ENCODE peak calls at places on chromosomes 3 and 15, in five cellular contexts. Z is fibroblast of lung, J is MM.1S, E is OCI-LY7, G is IMR-90. W is an unnamed sample.

GRCh38 chr15:33292718-33293307 is 18.0 kb upstream of the RYR3 start:
- DNase-seq in Z (peak), J (peak), E (peak), G (peak), W (peak)

GRCh38 chr3:191261304-191261638 is 62.2 kb downstream of the OSTN start:
- DNase-seq in Z (no peak), J (no peak), E (no peak), G (no peak), W (no peak)

GRCh38 chr3:122230174-122230573 is 46.7 kb downstream of the CASR start:
- DNase-seq in Z (no peak), J (no peak), E (no peak), G (no peak), W (no peak)

GRCh38 chr3:148911173-148911572 is 46.1 kb downstream of the CPA3 start:
- DNase-seq in Z (peak), J (no peak), E (no peak), G (no peak), W (no peak)

GRCh38 chr3:8421267-8421666 is 80.4 kb upstream of the LMCD1 start:
- DNase-seq in Z (no peak), J (no peak), E (peak), G (no peak), W (no peak)

GRCh38 chr3:194637066-194637465 is 3.8 kb upstream of the TMEM44 start:
- DNase-seq in Z (no peak), J (no peak), E (no peak), G (no peak), W (peak)

GRCh38 chr15:64774556-64775523 is 549 bp downstream of the RBPMS2 start:
- DNase-seq in Z (peak), J (no peak), E (no peak), G (no peak), W (peak)

GRCh38 chr3:18429021-18429745 is 4.0 kb upstream of the SATB1 start:
- DNase-seq in Z (no peak), J (no peak), E (no peak), G (no peak), W (no peak)

GRCh38 chr3:46713898-46714552 is 3.6 kb downstream of the PRSS50 start:
- DNase-seq in Z (no peak), J (no peak), E (no peak), G (no peak), W (peak)

GRCh38 chr3:43995929-43996378 is 245.7 kb upstream of the TOPAZ1 start:
- DNase-seq in Z (no peak), J (peak), E (peak), G (no peak), W (peak)

GRCh38 chr3:195761503-195762248 is 40.9 kb downstream of the MUC20 start:
- DNase-seq in Z (no peak), J (no peak), E (no peak), G (no peak), W (no peak)

GRCh38 chr15:74240002-74240568 is 4.0 kb downstream of the CCDC33 start:
- DNase-seq in Z (peak), J (no peak), E (no peak), G (peak), W (peak)

GRCh38 chr3:48655586-48655985 is 7.1 kb downstream of the CELSR3 start:
- DNase-seq in Z (no peak), J (no peak), E (peak), G (no peak), W (no peak)

GRCh38 chr3:46673151-46674030 is 20.1 kb downstream of the ALS2CL start:
- DNase-seq in Z (no peak), J (no peak), E (no peak), G (no peak), W (no peak)

GRCh38 chr15:66004618-66005262 is 135.4 kb downstream of the RAB11A start:
- DNase-seq in Z (peak), J (peak), E (peak), G (peak), W (peak)

GRCh38 chr3:136632625-136633081 is 119.5 kb downstream of the STAG1 start:
- DNase-seq in Z (peak), J (no peak), E (no peak), G (peak), W (no peak)

GRCh38 chr3:180693656-180694055 is 14.4 kb upstream of the CCDC39 start:
- DNase-seq in Z (no peak), J (no peak), E (no peak), G (no peak), W (no peak)

GRCh38 chr15:41013698-41014414 is 60.6 kb downstream of the CHAC1 start:
- DNase-seq in Z (no peak), J (peak), E (no peak), G (peak), W (no peak)

GRCh38 chr15:57823325-57823860 is 116.9 kb downstream of the POLR2M start:
- DNase-seq in Z (no peak), J (no peak), E (no peak), G (no peak), W (no peak)

GRCh38 chr3:41317718-41318117 is 118.4 kb downstream of the CTNNB1 start:
- DNase-seq in Z (peak), J (no peak), E (no peak), G (peak), W (peak)

GRCh38 chr15:85094685-85095084 is 113.0 kb downstream of the PDE8A start:
- DNase-seq in Z (peak), J (no peak), E (no peak), G (peak), W (no peak)

GRCh38 chr3:126146525-126147146 is 33.8 kb downstream of the ALDH1L1 start:
- DNase-seq in Z (no peak), J (no peak), E (no peak), G (no peak), W (no peak)

GRCh38 chr15:69991493-69991892 is 106.2 kb downstream of the TLE3 start:
- DNase-seq in Z (no peak), J (no peak), E (no peak), G (no peak), W (no peak)

GRCh38 chr3:97102641-97103040 is 288.2 kb downstream of the EPHA6 start:
- DNase-seq in Z (peak), J (no peak), E (no peak), G (no peak), W (no peak)

DNA sequence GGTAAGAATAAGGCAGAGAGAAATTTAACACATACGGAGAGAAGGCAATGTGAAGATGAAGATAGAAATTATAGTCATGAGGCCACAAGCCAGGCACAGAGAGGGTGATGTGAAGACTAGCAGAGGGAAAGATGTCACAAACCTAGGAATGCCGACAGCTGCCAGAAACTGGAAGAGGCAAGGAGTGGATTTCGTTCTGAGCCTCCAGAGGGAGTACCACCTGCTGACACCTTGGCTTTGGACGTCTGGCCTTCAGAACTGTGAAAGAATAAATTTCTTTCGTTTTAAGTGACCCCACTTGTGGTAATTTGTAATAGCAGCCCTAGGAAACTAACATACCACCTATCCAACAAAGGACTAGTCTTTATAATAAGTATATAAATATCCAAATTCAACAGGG is 5.0 kb upstream of the SGO1 start:
- DNase-seq in Z (no peak), J (no peak), E (no peak), G (no peak), W (no peak)
- H2AFZ ChIP-seq in Z (no peak), J (no peak), E (no peak), G (no peak), W (no peak)

GRCh38 chr3:12287727-12288465 is 974 bp upstream of the PPARG start:
- DNase-seq in Z (peak), J (no peak), E (no peak), G (no peak), W (no peak)
- TF ChIP-seq CTCF in Z (no peak), J (no peak), E (no peak), G (no peak), W (no peak)

GRCh38 chr3:134793562-134793961 is 1.5 kb upstream of the EPHB1 start:
- DNase-seq in Z (no peak), J (no peak), E (no peak), G (no peak), W (no peak)

GRCh38 chr3:134795776-134796312 is 784 bp downstream of the EPHB1 start:
- DNase-seq in Z (peak), J (peak), E (no peak), G (peak), W (no peak)

GRCh38 chr3:134794323-134794722 is 737 bp upstream of the EPHB1 start:
- DNase-seq in Z (no peak), J (no peak), E (no peak), G (no peak), W (no peak)

GRCh38 chr3:134796313-134797079 is 1.4 kb downstream of the EPHB1 start:
- DNase-seq in Z (peak), J (no peak), E (no peak), G (no peak), W (no peak)

GRCh38 chr3:134794950-134795775 is at the start of gene EPHB1:
- DNase-seq in Z (peak), J (peak), E (peak), G (peak), W (no peak)
- H2AFZ ChIP-seq in Z (peak), J (peak), E (peak), G (peak), W (no peak)

GRCh38 chr3:134367412-134367811 is 6.8 kb downstream of the AMOTL2 start:
- DNase-seq in Z (no peak), J (no peak), E (no peak), G (no peak), W (no peak)
- TF ChIP-seq CTCF in Z (no peak), J (no peak), E (no peak), G (peak), W (no peak)

DNA sequence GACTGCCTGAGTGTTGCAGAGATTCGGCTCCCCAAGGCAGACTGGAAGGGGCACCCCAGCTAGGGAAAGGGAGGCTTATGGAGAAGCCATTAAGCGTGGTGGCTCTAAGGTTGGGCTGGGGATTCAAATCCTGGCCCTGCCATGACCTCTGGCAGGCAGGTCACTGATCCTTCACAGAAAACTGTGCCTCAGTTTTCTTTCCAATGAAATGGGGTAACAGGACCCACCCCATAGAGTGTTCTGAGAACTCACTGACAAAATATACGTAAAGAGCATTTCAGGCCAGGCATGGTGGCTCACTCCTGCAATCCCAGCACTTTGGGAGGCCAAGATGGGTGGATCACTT is 34.6 kb downstream of the DNASE1L3 start:
- DNase-seq in Z (no peak), J (no peak), E (no peak), G (no peak), W (no peak)
- H2AFZ ChIP-seq in Z (no peak), J (no peak), E (no peak), G (peak), W (no peak)